ENCODE peak calls at places on chromosomes 1 and 21, in six cellular contexts. One of them, this sample, is unnamed.

GRCh38 chr1:12157366-12158231 is 9.2 kb upstream of the TNFRSF1B start:
- DNase-seq in choroid plexus epithelial cell: no peak
- DNase-seq in ureter: no peak
- DNase-seq in small intestine: no peak
- DNase-seq in dermis blood vessel endothelial cell: peak
- DNase-seq in RPMI8226: no peak
- DNase-seq in this sample: no peak

GRCh38 chr1:49229555-49229954 is 452.9 kb upstream of the BEND5 start:
- DNase-seq in ureter: no peak
- DNase-seq in dermis blood vessel endothelial cell: no peak
- DNase-seq in choroid plexus epithelial cell: no peak
- DNase-seq in RPMI8226: no peak
- DNase-seq in small intestine: peak
- DNase-seq in this sample: peak

GRCh38 chr1:114671011-114671938 is 1.4 kb upstream of the DENND2C start:
- DNase-seq in dermis blood vessel endothelial cell: peak
- DNase-seq in ureter: no peak
- DNase-seq in small intestine: peak
- DNase-seq in choroid plexus epithelial cell: peak
- DNase-seq in RPMI8226: no peak
- DNase-seq in this sample: peak

GRCh38 chr1:245316791-245317190 is 162.0 kb downstream of the KIF26B start:
- DNase-seq in dermis blood vessel endothelial cell: no peak
- DNase-seq in RPMI8226: no peak
- DNase-seq in choroid plexus epithelial cell: no peak
- DNase-seq in ureter: no peak
- DNase-seq in small intestine: no peak
- DNase-seq in this sample: no peak

GRCh38 chr1:9776685-9777084 is 47.1 kb downstream of the CLSTN1 start:
- DNase-seq in ureter: no peak
- DNase-seq in choroid plexus epithelial cell: no peak
- DNase-seq in small intestine: no peak
- DNase-seq in RPMI8226: no peak
- DNase-seq in dermis blood vessel endothelial cell: no peak
- DNase-seq in this sample: no peak

GRCh38 chr1:36239941-36240637 is 15.8 kb downstream of the THRAP3 start:
- DNase-seq in RPMI8226: no peak
- DNase-seq in small intestine: peak
- DNase-seq in ureter: no peak
- DNase-seq in choroid plexus epithelial cell: peak
- DNase-seq in dermis blood vessel endothelial cell: peak
- DNase-seq in this sample: no peak

GRCh38 chr21:28961927-28962326 is 30.8 kb downstream of the LTN1 start:
- DNase-seq in choroid plexus epithelial cell: no peak
- DNase-seq in ureter: no peak
- DNase-seq in RPMI8226: no peak
- DNase-seq in small intestine: no peak
- DNase-seq in dermis blood vessel endothelial cell: no peak
- DNase-seq in this sample: no peak

GRCh38 chr1:62025154-62025553 is 169.5 kb upstream of the L1TD1 start:
- DNase-seq in RPMI8226: no peak
- DNase-seq in small intestine: no peak
- DNase-seq in choroid plexus epithelial cell: no peak
- DNase-seq in ureter: no peak
- DNase-seq in dermis blood vessel endothelial cell: no peak
- DNase-seq in this sample: no peak

GRCh38 chr1:117607471-117607870 is 1.6 kb downstream of the TENT5C start:
- DNase-seq in dermis blood vessel endothelial cell: no peak
- DNase-seq in choroid plexus epithelial cell: no peak
- DNase-seq in ureter: no peak
- DNase-seq in small intestine: peak
- DNase-seq in RPMI8226: peak
- DNase-seq in this sample: peak

GRCh38 chr1:37616330-37616729 is 18.4 kb downstream of the RSPO1 start:
- DNase-seq in ureter: no peak
- DNase-seq in RPMI8226: no peak
- DNase-seq in small intestine: no peak
- DNase-seq in dermis blood vessel endothelial cell: no peak
- DNase-seq in choroid plexus epithelial cell: no peak
- DNase-seq in this sample: no peak

GRCh38 chr21:36846624-36847023 is 119.8 kb downstream of the HLCS start:
- DNase-seq in dermis blood vessel endothelial cell: no peak
- DNase-seq in small intestine: no peak
- DNase-seq in ureter: no peak
- DNase-seq in choroid plexus epithelial cell: peak
- DNase-seq in RPMI8226: no peak
- DNase-seq in this sample: peak

GRCh38 chr1:112727716-112728115 is 12.6 kb upstream of the PPM1J start:
- DNase-seq in ureter: no peak
- DNase-seq in RPMI8226: no peak
- DNase-seq in dermis blood vessel endothelial cell: no peak
- DNase-seq in small intestine: no peak
- DNase-seq in choroid plexus epithelial cell: no peak
- DNase-seq in this sample: no peak

GRCh38 chr1:96918406-96918805 is 196.8 kb downstream of the PTBP2 start:
- DNase-seq in small intestine: no peak
- DNase-seq in dermis blood vessel endothelial cell: no peak
- DNase-seq in RPMI8226: no peak
- DNase-seq in choroid plexus epithelial cell: peak
- DNase-seq in ureter: no peak
- DNase-seq in this sample: peak

GRCh38 chr1:58786184-58786926 is 2.5 kb upstream of the JUN start:
- DNase-seq in small intestine: no peak
- DNase-seq in choroid plexus epithelial cell: peak
- DNase-seq in RPMI8226: no peak
- DNase-seq in ureter: no peak
- DNase-seq in dermis blood vessel endothelial cell: no peak
- DNase-seq in this sample: no peak

GRCh38 chr21:46048926-46049889 is 48.7 kb upstream of the COL6A2 start:
- DNase-seq in dermis blood vessel endothelial cell: no peak
- DNase-seq in choroid plexus epithelial cell: peak
- DNase-seq in small intestine: no peak
- DNase-seq in ureter: peak
- DNase-seq in RPMI8226: no peak
- DNase-seq in this sample: peak

This sample was measured in astrocyte of the hippocampus.